ENCODE peak calls at places on chromosomes 3 and 15, in seven cellular contexts. K, F, E, L, B, O and M are unnamed samples.

GRCh38 chr3:171186817-171187216 is 160.3 kb upstream of the SLC2A2 start:
- DNase-seq in K (no peak), F (no peak), E (peak), L (no peak), B (no peak), O (no peak), M (no peak)

GRCh38 chr15:78739996-78740903 is 71.0 kb downstream of the ADAMTS7 start:
- DNase-seq in K (peak), F (peak), E (peak), L (no peak), B (peak), O (peak), M (no peak)

GRCh38 chr15:97501291-97501690 is 459.2 kb upstream of the ARRDC4 start:
- DNase-seq in K (no peak), F (no peak), E (no peak), L (no peak), B (no peak), O (no peak), M (no peak)

GRCh38 chr3:27978440-27978839 is 256.3 kb upstream of the EOMES start:
- DNase-seq in K (no peak), F (no peak), E (no peak), L (no peak), B (no peak), O (no peak), M (no peak)

GRCh38 chr3:112519424-112520001 is 20.2 kb upstream of the BTLA start:
- DNase-seq in K (peak), F (peak), E (peak), L (no peak), B (peak), O (no peak), M (no peak)

GRCh38 chr3:25156526-25157075 is 271.5 kb upstream of the RARB start:
- DNase-seq in K (peak), F (peak), E (peak), L (no peak), B (no peak), O (no peak), M (no peak)

GRCh38 chr15:90667063-90667754 is 49.9 kb upstream of the BLM start:
- DNase-seq in K (no peak), F (no peak), E (no peak), L (peak), B (no peak), O (no peak), M (no peak)

GRCh38 chr3:22383285-22383684 is 632.3 kb upstream of the ZNF385D start:
- DNase-seq in K (no peak), F (no peak), E (no peak), L (no peak), B (no peak), O (no peak), M (no peak)

GRCh38 chr3:37907906-37908305 is 46.2 kb downstream of the CTDSPL start:
- DNase-seq in K (no peak), F (no peak), E (no peak), L (no peak), B (no peak), O (no peak), M (peak)

GRCh38 chr3:179760944-179761343 is 108.1 kb downstream of the USP13 start:
- DNase-seq in K (peak), F (peak), E (no peak), L (no peak), B (no peak), O (no peak), M (no peak)

GRCh38 chr3:106379251-106379750 is 510.5 kb upstream of the CBLB start:
- DNase-seq in K (no peak), F (no peak), E (no peak), L (no peak), B (no peak), O (no peak), M (no peak)

GRCh38 chr15:75207618-75208500 is 6.2 kb downstream of the C15orf39 start:
- DNase-seq in K (no peak), F (no peak), E (no peak), L (no peak), B (no peak), O (no peak), M (peak)
- H3K27ac ChIP-seq in K (no peak), F (no peak), E (no peak), L (peak), B (no peak), O (no peak), M (peak)

GRCh38 chr15:49902791-49903481 is 216.1 kb downstream of the ATP8B4 start:
- DNase-seq in K (peak), F (peak), E (no peak), L (no peak), B (no peak), O (no peak), M (no peak)

GRCh38 chr15:49906976-49907375 is 212.1 kb downstream of the ATP8B4 start:
- DNase-seq in K (no peak), F (no peak), E (no peak), L (no peak), B (no peak), O (no peak), M (no peak)

GRCh38 chr15:49900836-49901235 is 218.2 kb downstream of the ATP8B4 start:
- DNase-seq in K (no peak), F (no peak), E (no peak), L (no peak), B (no peak), O (no peak), M (no peak)

GRCh38 chr15:49901867-49902775 is 216.9 kb downstream of the ATP8B4 start:
- DNase-seq in K (peak), F (peak), E (no peak), L (no peak), B (no peak), O (no peak), M (no peak)

DNA sequence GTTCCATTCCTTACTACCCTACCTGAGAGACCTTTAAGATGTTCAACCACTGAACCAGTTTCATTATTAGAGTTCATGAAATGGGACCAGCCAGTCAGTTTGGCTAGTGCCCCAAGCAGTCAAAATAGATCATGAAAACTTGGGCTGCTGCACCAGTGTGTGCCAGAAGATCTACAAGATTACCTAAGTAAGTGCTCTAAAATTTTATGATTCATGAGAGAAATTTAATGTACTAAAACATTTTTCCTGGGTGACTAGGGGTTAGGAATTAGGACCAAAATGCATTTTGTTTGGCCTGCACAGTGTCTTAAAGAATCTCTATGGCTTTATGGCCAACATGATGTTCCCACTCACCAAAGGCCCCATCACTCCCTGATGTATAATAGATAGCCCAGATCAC is 214.7 kb downstream of the ATP8B4 start:
- DNase-seq in K (no peak), F (no peak), E (no peak), L (no peak), B (no peak), O (no peak), M (no peak)
- TF ChIP-seq CTCF in K (no peak), F (no peak), E (no peak), L (no peak), B (no peak), O (no peak), M (no peak)

DNA sequence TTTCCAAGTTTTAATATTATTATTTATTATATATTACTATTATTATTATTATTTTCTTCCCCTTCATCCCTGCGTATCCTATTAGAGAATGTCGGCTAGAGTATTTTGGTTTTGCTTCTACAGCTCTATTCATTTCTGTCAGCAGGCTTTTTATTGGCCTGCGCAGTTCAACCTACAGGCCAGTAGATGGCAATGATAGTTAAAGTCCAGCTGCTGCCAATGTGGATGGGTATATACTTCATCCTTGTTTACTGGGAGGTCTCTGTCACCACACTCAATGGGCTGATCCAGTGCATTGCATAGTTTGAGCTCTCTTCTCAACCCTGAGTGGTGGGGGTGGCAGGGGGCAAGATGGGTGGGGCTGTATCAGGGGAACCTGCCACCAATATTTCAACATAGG is 799.8 kb downstream of the NSUN3 start:
- DNase-seq in K (no peak), F (no peak), E (peak), L (no peak), B (peak), O (no peak), M (no peak)
- H3K4me3 ChIP-seq in K (no peak), F (no peak), E (no peak), L (no peak), B (no peak), O (no peak), M (no peak)

GRCh38 chr15:65869954-65870871 is 922 bp downstream of the RAB11A start:
- DNase-seq in K (peak), F (peak), E (peak), L (peak), B (peak), O (peak), M (peak)

GRCh38 chr15:65868546-65869126 is 655 bp upstream of the RAB11A start:
- DNase-seq in K (no peak), F (no peak), E (peak), L (no peak), B (no peak), O (no peak), M (no peak)

GRCh38 chr15:65867244-65867643 is 2.0 kb upstream of the RAB11A start:
- DNase-seq in K (no peak), F (no peak), E (no peak), L (no peak), B (no peak), O (no peak), M (no peak)

GRCh38 chr15:65870889-65871533 is 1.7 kb downstream of the RAB11A start:
- DNase-seq in K (peak), F (peak), E (peak), L (no peak), B (no peak), O (no peak), M (no peak)

GRCh38 chr15:65869127-65869953 is at the start of gene RAB11A:
- DNase-seq in K (peak), F (peak), E (peak), L (peak), B (peak), O (peak), M (peak)
- H3K27ac ChIP-seq in K (peak), F (peak), E (peak), L (peak), B (peak), O (peak), M (peak)

DNA sequence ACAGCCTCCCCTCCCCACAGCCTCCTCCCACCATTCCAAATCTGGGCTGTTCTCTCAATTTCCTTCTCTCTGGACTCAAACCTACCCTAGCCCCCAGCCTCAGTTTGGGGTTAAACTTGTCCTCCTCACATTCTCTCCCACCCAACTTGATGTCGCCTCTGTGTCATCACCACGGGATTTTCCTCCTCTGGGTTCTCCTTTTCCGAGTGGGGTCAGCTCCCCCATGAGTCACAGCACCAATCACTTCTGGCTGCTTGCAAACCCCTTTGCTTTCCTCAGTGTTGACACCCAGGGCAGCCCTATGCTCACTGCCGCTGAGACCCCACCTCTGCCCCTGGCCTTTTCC is 453 bp downstream of the CCR5AS start:
- DNase-seq in K (peak), F (no peak), E (no peak), L (no peak), B (no peak), O (peak), M (no peak)
- TF ChIP-seq CTCF in K (no peak), F (no peak), E (no peak), L (no peak), B (no peak), O (no peak), M (no peak)

DNA sequence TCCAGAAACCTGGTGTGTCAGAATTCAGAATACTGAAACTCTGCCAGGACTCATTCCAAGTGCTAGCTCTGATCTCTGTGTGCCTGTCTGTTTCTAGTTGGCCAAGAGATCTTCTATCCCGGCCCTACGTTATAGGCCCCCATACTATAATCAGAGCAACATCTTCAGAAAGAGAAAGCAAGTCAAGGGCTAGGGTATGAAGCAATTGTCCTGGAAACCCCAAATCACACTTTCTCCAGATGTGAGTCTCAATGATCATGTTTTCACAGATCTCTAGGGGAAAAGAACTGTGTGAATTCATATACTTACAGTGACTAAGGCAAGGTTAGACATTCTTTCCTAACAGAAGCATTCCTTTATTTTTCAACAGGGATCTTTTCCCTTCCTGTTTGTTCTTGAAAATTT is 309.7 kb downstream of the SLC9A9 start:
- DNase-seq in K (peak), F (peak), E (no peak), L (no peak), B (no peak), O (no peak), M (no peak)
- H3K4me3 ChIP-seq in K (no peak), F (no peak), E (no peak), L (no peak), B (no peak), O (no peak), M (no peak)

GRCh38 chr3:55183259-55183658 is 255.4 kb upstream of the LRTM1 start:
- DNase-seq in K (no peak), F (no peak), E (no peak), L (no peak), B (no peak), O (no peak), M (no peak)
- H3K27ac ChIP-seq in K (no peak), F (no peak), E (no peak), L (no peak), B (no peak), O (no peak), M (no peak)

GRCh38 chr3:69386535-69387385 is 872 bp upstream of the FRMD4B start:
- DNase-seq in K (no peak), F (no peak), E (peak), L (no peak), B (no peak), O (no peak), M (no peak)
- TF ChIP-seq CTCF in K (no peak), F (no peak), E (no peak), L (no peak), B (no peak), O (no peak), M (no peak)

GRCh38 chr15:49715701-49716100 is 94.9 kb downstream of the DTWD1 start:
- DNase-seq in K (no peak), F (no peak), E (no peak), L (no peak), B (no peak), O (no peak), M (no peak)
- H3K4me3 ChIP-seq in K (no peak), F (no peak), E (no peak), L (no peak), B (no peak), O (no peak), M (no peak)